ENCODE peak calls at places on chromosome 14, in eight cellular contexts. One of them, this sample, is unnamed.
A peak's percentile ranks its signal among the peaks of the same experiment; 100 is the strongest.

GRCh38 chr14:35140718-35141581 is 18.6 kb downstream of the PRORP start:
- DNase-seq in CD4-positive, CD25-positive, alpha-beta regulatory T cell: peak; percentile 62
- DNase-seq in CD8-positive, alpha-beta T cell: no peak
- DNase-seq in left ventricle myocardium inferior: no peak
- DNase-seq in prostate gland: no peak
- DNase-seq in psoas muscle: no peak
- DNase-seq in WERI-Rb-1: no peak
- DNase-seq in heart right ventricle: no peak
- DNase-seq in this sample: no peak

GRCh38 chr14:30427846-30428245 is 131.1 kb upstream of the G2E3 start:
- DNase-seq in heart right ventricle: no peak
- DNase-seq in psoas muscle: no peak
- DNase-seq in CD4-positive, CD25-positive, alpha-beta regulatory T cell: no peak
- DNase-seq in CD8-positive, alpha-beta T cell: no peak
- DNase-seq in WERI-Rb-1: no peak
- DNase-seq in left ventricle myocardium inferior: no peak
- DNase-seq in prostate gland: no peak
- DNase-seq in this sample: no peak

GRCh38 chr14:59251811-59252771 is 63.6 kb downstream of the DAAM1 start:
- DNase-seq in heart right ventricle: no peak
- DNase-seq in psoas muscle: no peak
- DNase-seq in left ventricle myocardium inferior: no peak
- DNase-seq in WERI-Rb-1: no peak
- DNase-seq in prostate gland: no peak
- DNase-seq in CD8-positive, alpha-beta T cell: no peak
- DNase-seq in CD4-positive, CD25-positive, alpha-beta regulatory T cell: no peak
- DNase-seq in this sample: no peak

GRCh38 chr14:62655161-62655560 is 390.1 kb downstream of the KCNH5 start:
- DNase-seq in WERI-Rb-1: peak; percentile 67
- DNase-seq in prostate gland: no peak
- DNase-seq in CD8-positive, alpha-beta T cell: no peak
- DNase-seq in left ventricle myocardium inferior: no peak
- DNase-seq in CD4-positive, CD25-positive, alpha-beta regulatory T cell: no peak
- DNase-seq in heart right ventricle: no peak
- DNase-seq in psoas muscle: no peak
- DNase-seq in this sample: no peak

GRCh38 chr14:94021001-94021400 is 5.1 kb upstream of the OTUB2 start:
- DNase-seq in CD4-positive, CD25-positive, alpha-beta regulatory T cell: no peak
- DNase-seq in CD8-positive, alpha-beta T cell: no peak
- DNase-seq in left ventricle myocardium inferior: no peak
- DNase-seq in psoas muscle: no peak
- DNase-seq in prostate gland: no peak
- DNase-seq in WERI-Rb-1: no peak
- DNase-seq in heart right ventricle: no peak
- DNase-seq in this sample: no peak

GRCh38 chr14:61103541-61104339 is 122.7 kb downstream of the SLC38A6 start:
- DNase-seq in psoas muscle: peak; percentile 65
- DNase-seq in left ventricle myocardium inferior: no peak
- DNase-seq in prostate gland: no peak
- DNase-seq in CD4-positive, CD25-positive, alpha-beta regulatory T cell: no peak
- DNase-seq in WERI-Rb-1: peak; percentile 14
- DNase-seq in CD8-positive, alpha-beta T cell: no peak
- DNase-seq in heart right ventricle: no peak
- DNase-seq in this sample: peak; percentile 92

GRCh38 chr14:90455100-90455571 is 58.3 kb downstream of the CALM1 start:
- DNase-seq in psoas muscle: no peak
- DNase-seq in left ventricle myocardium inferior: no peak
- DNase-seq in CD8-positive, alpha-beta T cell: no peak
- DNase-seq in WERI-Rb-1: peak; percentile 64
- DNase-seq in CD4-positive, CD25-positive, alpha-beta regulatory T cell: no peak
- DNase-seq in prostate gland: no peak
- DNase-seq in heart right ventricle: no peak
- DNase-seq in this sample: no peak

GRCh38 chr14:93970589-93970966 is 5.8 kb downstream of the ASB2 start:
- DNase-seq in heart right ventricle: no peak
- DNase-seq in psoas muscle: no peak
- DNase-seq in prostate gland: no peak
- DNase-seq in CD4-positive, CD25-positive, alpha-beta regulatory T cell: peak; percentile 70
- DNase-seq in left ventricle myocardium inferior: no peak
- DNase-seq in CD8-positive, alpha-beta T cell: peak; percentile 84
- DNase-seq in WERI-Rb-1: peak; percentile 17
- DNase-seq in this sample: no peak

GRCh38 chr14:96989293-96989692 is 192.1 kb downstream of the VRK1 start:
- DNase-seq in WERI-Rb-1: no peak
- DNase-seq in CD8-positive, alpha-beta T cell: no peak
- DNase-seq in heart right ventricle: no peak
- DNase-seq in left ventricle myocardium inferior: no peak
- DNase-seq in prostate gland: no peak
- DNase-seq in CD4-positive, CD25-positive, alpha-beta regulatory T cell: no peak
- DNase-seq in psoas muscle: no peak
- DNase-seq in this sample: no peak

GRCh38 chr14:71628433-71628832 is 303.8 kb upstream of the RGS6 start:
- DNase-seq in heart right ventricle: no peak
- DNase-seq in WERI-Rb-1: no peak
- DNase-seq in CD4-positive, CD25-positive, alpha-beta regulatory T cell: no peak
- DNase-seq in left ventricle myocardium inferior: no peak
- DNase-seq in prostate gland: no peak
- DNase-seq in psoas muscle: no peak
- DNase-seq in CD8-positive, alpha-beta T cell: no peak
- DNase-seq in this sample: no peak

GRCh38 chr14:32201196-32201815 is 539 bp upstream of the RNU6-7 start:
- DNase-seq in CD4-positive, CD25-positive, alpha-beta regulatory T cell: peak; percentile 47
- DNase-seq in CD8-positive, alpha-beta T cell: peak; percentile 80
- DNase-seq in psoas muscle: peak; percentile 83
- DNase-seq in left ventricle myocardium inferior: peak; percentile 86
- DNase-seq in heart right ventricle: peak; percentile 85
- DNase-seq in WERI-Rb-1: peak; percentile 96
- DNase-seq in prostate gland: peak; percentile 79
- DNase-seq in this sample: peak; percentile 96

GRCh38 chr14:91078095-91078737 is 17.8 kb upstream of the RPS6KA5 start:
- DNase-seq in prostate gland: no peak
- DNase-seq in CD8-positive, alpha-beta T cell: peak; percentile 55
- DNase-seq in psoas muscle: no peak
- DNase-seq in left ventricle myocardium inferior: no peak
- DNase-seq in WERI-Rb-1: no peak
- DNase-seq in heart right ventricle: no peak
- DNase-seq in CD4-positive, CD25-positive, alpha-beta regulatory T cell: peak; percentile 79
- DNase-seq in this sample: no peak

GRCh38 chr14:104981699-104982541 is 3.7 kb upstream of the CLBA1 start:
- DNase-seq in heart right ventricle: no peak
- DNase-seq in CD8-positive, alpha-beta T cell: no peak
- DNase-seq in left ventricle myocardium inferior: no peak
- DNase-seq in prostate gland: no peak
- DNase-seq in psoas muscle: no peak
- DNase-seq in WERI-Rb-1: no peak
- DNase-seq in CD4-positive, CD25-positive, alpha-beta regulatory T cell: no peak
- DNase-seq in this sample: peak; percentile 58

DNA sequence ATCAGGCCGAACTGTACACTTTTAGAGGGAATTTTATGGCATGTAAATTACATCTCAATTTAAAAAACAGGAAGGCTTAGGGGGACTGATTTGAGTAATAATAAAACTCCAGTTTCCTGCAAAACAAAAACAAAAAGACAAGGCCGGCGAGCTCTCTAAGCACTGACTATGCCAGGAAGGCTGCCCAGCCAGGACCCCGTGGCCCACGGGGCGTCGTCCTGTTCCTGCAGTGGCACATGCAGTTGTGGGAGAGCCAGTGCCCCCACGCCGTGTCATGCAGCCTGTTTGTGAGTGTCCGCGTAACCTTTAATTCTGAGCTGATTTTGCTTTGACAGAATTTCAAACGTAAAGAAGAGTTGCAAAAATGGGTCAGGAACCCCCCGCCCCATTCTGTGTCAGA is 10.5 kb downstream of the XRCC3 start:
- DNase-seq in CD4-positive, CD25-positive, alpha-beta regulatory T cell: no peak
- DNase-seq in prostate gland: no peak
- DNase-seq in WERI-Rb-1: no peak
- DNase-seq in CD8-positive, alpha-beta T cell: no peak
- DNase-seq in psoas muscle: no peak
- DNase-seq in left ventricle myocardium inferior: no peak
- DNase-seq in heart right ventricle: no peak
- DNase-seq in this sample: no peak
- H3K27ac ChIP-seq in CD4-positive, CD25-positive, alpha-beta regulatory T cell: no peak overlapping the region
- H3K27ac ChIP-seq in prostate gland: peak overlapping the region; percentile 75
- H3K27ac ChIP-seq in WERI-Rb-1: no peak overlapping the region
- H3K27ac ChIP-seq in CD8-positive, alpha-beta T cell: no peak overlapping the region
- H3K27ac ChIP-seq in psoas muscle: peak overlapping the region; percentile 55
- H3K27ac ChIP-seq in left ventricle myocardium inferior: peak overlapping the region; percentile 73
- H3K27ac ChIP-seq in heart right ventricle: peak overlapping the region; percentile 43
- H3K27ac ChIP-seq in this sample: no peak overlapping the region

GRCh38 chr14:101460521-101460920 is 100.8 kb upstream of the DIO3 start:
- DNase-seq in WERI-Rb-1: no peak
- DNase-seq in left ventricle myocardium inferior: no peak
- DNase-seq in prostate gland: no peak
- DNase-seq in CD8-positive, alpha-beta T cell: peak; percentile 13
- DNase-seq in CD4-positive, CD25-positive, alpha-beta regulatory T cell: no peak
- DNase-seq in psoas muscle: no peak
- DNase-seq in heart right ventricle: no peak
- DNase-seq in this sample: peak; percentile 26

GRCh38 chr14:101457177-101457935 is 103.9 kb upstream of the DIO3 start:
- DNase-seq in prostate gland: no peak
- DNase-seq in WERI-Rb-1: no peak
- DNase-seq in psoas muscle: no peak
- DNase-seq in CD4-positive, CD25-positive, alpha-beta regulatory T cell: no peak
- DNase-seq in CD8-positive, alpha-beta T cell: no peak
- DNase-seq in left ventricle myocardium inferior: no peak
- DNase-seq in heart right ventricle: no peak
- DNase-seq in this sample: no peak

GRCh38 chr14:101459392-101459900 is 101.8 kb upstream of the DIO3 start:
- DNase-seq in CD4-positive, CD25-positive, alpha-beta regulatory T cell: no peak
- DNase-seq in left ventricle myocardium inferior: no peak
- DNase-seq in CD8-positive, alpha-beta T cell: no peak
- DNase-seq in heart right ventricle: no peak
- DNase-seq in prostate gland: no peak
- DNase-seq in psoas muscle: no peak
- DNase-seq in WERI-Rb-1: no peak
- DNase-seq in this sample: no peak

GRCh38 chr14:101457936-101458535 is 103.3 kb upstream of the DIO3 start:
- DNase-seq in CD4-positive, CD25-positive, alpha-beta regulatory T cell: no peak
- DNase-seq in prostate gland: no peak
- DNase-seq in CD8-positive, alpha-beta T cell: no peak
- DNase-seq in heart right ventricle: no peak
- DNase-seq in WERI-Rb-1: no peak
- DNase-seq in psoas muscle: no peak
- DNase-seq in left ventricle myocardium inferior: no peak
- DNase-seq in this sample: no peak

GRCh38 chr14:101458536-101459391 is 102.5 kb upstream of the DIO3 start:
- DNase-seq in WERI-Rb-1: no peak
- DNase-seq in prostate gland: no peak
- DNase-seq in left ventricle myocardium inferior: no peak
- DNase-seq in CD4-positive, CD25-positive, alpha-beta regulatory T cell: no peak
- DNase-seq in psoas muscle: no peak
- DNase-seq in CD8-positive, alpha-beta T cell: no peak
- DNase-seq in heart right ventricle: no peak
- DNase-seq in this sample: peak; percentile 47
- H3K4me3 ChIP-seq in WERI-Rb-1: no peak overlapping the region
- H3K4me3 ChIP-seq in prostate gland: peak overlapping the region; percentile 15
- H3K4me3 ChIP-seq in left ventricle myocardium inferior: peak overlapping the region; percentile 19
- H3K4me3 ChIP-seq in CD4-positive, CD25-positive, alpha-beta regulatory T cell: no peak overlapping the region
- H3K4me3 ChIP-seq in psoas muscle: peak overlapping the region; percentile 28
- H3K4me3 ChIP-seq in CD8-positive, alpha-beta T cell: no peak overlapping the region
- H3K4me3 ChIP-seq in heart right ventricle: no peak overlapping the region
- H3K4me3 ChIP-seq in this sample: peak overlapping the region; percentile 18

GRCh38 chr14:24309538-24310386 is at the start of gene LTB4R2:
- DNase-seq in prostate gland: peak; percentile 43
- DNase-seq in psoas muscle: no peak
- DNase-seq in left ventricle myocardium inferior: no peak
- DNase-seq in CD4-positive, CD25-positive, alpha-beta regulatory T cell: no peak
- DNase-seq in CD8-positive, alpha-beta T cell: no peak
- DNase-seq in heart right ventricle: no peak
- DNase-seq in WERI-Rb-1: no peak
- DNase-seq in this sample: no peak

GRCh38 chr14:24310387-24310665 is 386 bp downstream of the LTB4R2 start:
- DNase-seq in prostate gland: no peak
- DNase-seq in CD8-positive, alpha-beta T cell: no peak
- DNase-seq in CD4-positive, CD25-positive, alpha-beta regulatory T cell: no peak
- DNase-seq in left ventricle myocardium inferior: no peak
- DNase-seq in psoas muscle: no peak
- DNase-seq in WERI-Rb-1: no peak
- DNase-seq in heart right ventricle: no peak
- DNase-seq in this sample: no peak

GRCh38 chr14:24307156-24307574 is 612 bp downstream of the CIDEB start:
- DNase-seq in psoas muscle: no peak
- DNase-seq in prostate gland: no peak
- DNase-seq in WERI-Rb-1: no peak
- DNase-seq in CD8-positive, alpha-beta T cell: no peak
- DNase-seq in left ventricle myocardium inferior: no peak
- DNase-seq in CD4-positive, CD25-positive, alpha-beta regulatory T cell: no peak
- DNase-seq in heart right ventricle: no peak
- DNase-seq in this sample: no peak

GRCh38 chr14:24307575-24308341 is at the start of gene CIDEB:
- DNase-seq in CD4-positive, CD25-positive, alpha-beta regulatory T cell: peak; percentile 56
- DNase-seq in WERI-Rb-1: peak; percentile 59
- DNase-seq in psoas muscle: peak; percentile 53
- DNase-seq in CD8-positive, alpha-beta T cell: peak; percentile 71
- DNase-seq in prostate gland: peak; percentile 28
- DNase-seq in heart right ventricle: no peak
- DNase-seq in left ventricle myocardium inferior: peak; percentile 45
- DNase-seq in this sample: no peak

DNA sequence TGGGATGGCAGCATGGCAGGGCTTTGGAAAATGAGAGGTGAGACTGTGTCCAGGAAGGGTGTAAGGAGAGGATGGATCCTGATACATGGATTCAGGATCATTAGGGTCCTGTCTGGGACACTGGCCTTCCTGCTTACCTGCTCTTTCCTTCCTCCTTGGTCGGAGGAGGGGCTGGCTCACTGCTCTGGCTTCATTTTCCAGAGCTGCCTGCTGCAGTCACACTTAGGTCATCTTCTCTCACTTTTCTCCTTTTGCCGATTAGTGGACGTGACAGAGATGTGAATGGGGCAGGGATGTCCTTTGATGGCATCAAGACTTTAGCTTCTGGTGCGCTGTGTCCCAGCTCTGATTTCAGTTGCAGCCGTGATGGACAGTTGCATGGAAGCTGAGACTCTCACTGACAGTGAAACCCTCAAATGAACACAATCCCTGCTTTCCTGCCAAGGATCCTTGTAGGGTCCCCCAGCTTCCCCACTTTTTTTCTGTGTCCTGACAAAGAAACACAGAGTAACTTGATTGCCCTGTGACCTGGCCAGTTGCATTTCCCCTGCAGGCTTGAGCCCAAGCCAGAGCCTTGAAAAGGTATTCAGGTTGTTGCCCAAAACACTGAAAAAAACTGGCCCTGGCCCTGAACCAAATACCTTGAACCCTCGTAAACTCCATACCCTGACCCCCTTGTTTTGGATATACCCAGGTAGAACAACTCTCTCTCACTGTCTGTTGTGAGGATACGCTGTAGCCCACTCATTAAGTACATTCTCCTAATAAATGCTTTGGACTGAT is 756 bp upstream of the CIDEB start:
- DNase-seq in CD8-positive, alpha-beta T cell: no peak
- DNase-seq in heart right ventricle: no peak
- DNase-seq in psoas muscle: no peak
- DNase-seq in CD4-positive, CD25-positive, alpha-beta regulatory T cell: no peak
- DNase-seq in WERI-Rb-1: no peak
- DNase-seq in left ventricle myocardium inferior: no peak
- DNase-seq in prostate gland: no peak
- DNase-seq in this sample: no peak
- H3K27ac ChIP-seq in CD8-positive, alpha-beta T cell: no peak overlapping the region
- H3K27ac ChIP-seq in heart right ventricle: no peak overlapping the region
- H3K27ac ChIP-seq in psoas muscle: no peak overlapping the region
- H3K27ac ChIP-seq in CD4-positive, CD25-positive, alpha-beta regulatory T cell: no peak overlapping the region
- H3K27ac ChIP-seq in WERI-Rb-1: no peak overlapping the region
- H3K27ac ChIP-seq in left ventricle myocardium inferior: no peak overlapping the region
- H3K27ac ChIP-seq in prostate gland: no peak overlapping the region
- H3K27ac ChIP-seq in this sample: peak overlapping the region; percentile 76

GRCh38 chr14:68975667-68976066 is 3.4 kb downstream of the ACTN1 start:
- DNase-seq in WERI-Rb-1: no peak
- DNase-seq in prostate gland: peak; percentile 30
- DNase-seq in CD4-positive, CD25-positive, alpha-beta regulatory T cell: no peak
- DNase-seq in CD8-positive, alpha-beta T cell: no peak
- DNase-seq in psoas muscle: no peak
- DNase-seq in heart right ventricle: no peak
- DNase-seq in left ventricle myocardium inferior: no peak
- DNase-seq in this sample: no peak
- H3K4me3 ChIP-seq in WERI-Rb-1: no peak overlapping the region
- H3K4me3 ChIP-seq in prostate gland: no peak overlapping the region
- H3K4me3 ChIP-seq in CD4-positive, CD25-positive, alpha-beta regulatory T cell: peak overlapping the region; percentile 21
- H3K4me3 ChIP-seq in CD8-positive, alpha-beta T cell: peak overlapping the region; percentile 8
- H3K4me3 ChIP-seq in psoas muscle: peak overlapping the region; percentile 89
- H3K4me3 ChIP-seq in heart right ventricle: no peak overlapping the region
- H3K4me3 ChIP-seq in left ventricle myocardium inferior: peak overlapping the region; percentile 93
- H3K4me3 ChIP-seq in this sample: peak overlapping the region; percentile 1

This sample was measured in RWPE2.